ENCODE peak calls at places on chromosome 17, in eight cellular contexts. H is stimulated activated CD8-positive, alpha-beta memory T cell treated with anti-CD3 and anti-CD28 coated beads, Interleukin-15, amount 100 ng/mL, for 4 hours; Y is caudate nucleus; M is GOT3; T is mesenteric fat pad; L is stimulated activated naive CD8-positive, alpha-beta T cell treated with anti-CD3 and anti-CD28 coated beads, Interleukin-15, Interleukin-2, amounts not matched to agents 100 U/mL and 50 U/mL, for 24 hours; F is cardiac fibroblast; Z is mesothelial cell of epicardium. J is an unnamed sample.

GRCh38 chr17:61323696-61324539 is 75.7 kb upstream of the TBX2 start:
- DNase-seq in H (no peak), Y (no peak), M (no peak), T (no peak), L (no peak), F (no peak), Z (no peak), J (no peak)

GRCh38 chr17:14307560-14308024 is 6.7 kb downstream of the HS3ST3B1 start:
- DNase-seq in H (no peak), Y (no peak), M (no peak), T (no peak), L (no peak), F (no peak), Z (no peak), J (no peak)

GRCh38 chr17:49862781-49863331 is 15.0 kb upstream of the TAC4 start:
- DNase-seq in H (no peak), Y (no peak), M (no peak), T (no peak), L (no peak), F (peak), Z (no peak), J (no peak)

GRCh38 chr17:8237175-8237574 is 10.7 kb downstream of the CTC1 start:
- DNase-seq in H (no peak), Y (no peak), M (no peak), T (no peak), L (no peak), F (no peak), Z (no peak), J (no peak)

GRCh38 chr17:40648326-40648968 is 829 bp upstream of the SMARCE1 start:
- DNase-seq in H (no peak), Y (no peak), M (no peak), T (no peak), L (no peak), F (peak), Z (no peak), J (no peak)

GRCh38 chr17:44128383-44128782 is 4.9 kb upstream of the HDAC5 start:
- DNase-seq in H (no peak), Y (no peak), M (no peak), T (no peak), L (no peak), F (no peak), Z (no peak), J (no peak)

GRCh38 chr17:80924807-80925610 is 66.6 kb upstream of the CHMP6 start:
- DNase-seq in H (no peak), Y (no peak), M (no peak), T (no peak), L (no peak), F (no peak), Z (no peak), J (no peak)

GRCh38 chr17:6215071-6216035 is 145.2 kb downstream of the WSCD1 start:
- DNase-seq in H (no peak), Y (no peak), M (no peak), T (no peak), L (no peak), F (no peak), Z (no peak), J (no peak)

GRCh38 chr17:37510056-37510455 is 20.4 kb downstream of the DUSP14 start:
- DNase-seq in H (no peak), Y (no peak), M (no peak), T (no peak), L (no peak), F (no peak), Z (no peak), J (no peak)

GRCh38 chr17:56112086-56112485 is 41.2 kb upstream of the ANKFN1 start:
- DNase-seq in H (no peak), Y (no peak), M (no peak), T (no peak), L (no peak), F (no peak), Z (no peak), J (no peak)

GRCh38 chr17:5837055-5837491 is 233.1 kb upstream of the WSCD1 start:
- DNase-seq in H (no peak), Y (no peak), M (no peak), T (no peak), L (no peak), F (no peak), Z (no peak), J (no peak)

GRCh38 chr17:37301288-37301687 is 74.5 kb upstream of the C17orf78 start:
- DNase-seq in H (no peak), Y (no peak), M (no peak), T (no peak), L (no peak), F (peak), Z (no peak), J (no peak)

GRCh38 chr17:81712468-81713003 is 452 bp downstream of the SLC25A10 start:
- DNase-seq in H (no peak), Y (no peak), M (no peak), T (no peak), L (no peak), F (no peak), Z (no peak), J (no peak)

GRCh38 chr17:57518587-57519118 is 226.4 kb downstream of the CCDC182 start:
- DNase-seq in H (no peak), Y (no peak), M (no peak), T (peak), L (no peak), F (no peak), Z (no peak), J (no peak)

GRCh38 chr17:61647044-61647443 is 56.0 kb upstream of the NACA2 start:
- DNase-seq in H (no peak), Y (no peak), M (no peak), T (no peak), L (no peak), F (peak), Z (no peak), J (no peak)

GRCh38 chr17:6927290-6927844 is 68.5 kb upstream of the ALOX12 start:
- DNase-seq in H (no peak), Y (no peak), M (no peak), T (no peak), L (no peak), F (peak), Z (no peak), J (no peak)

GRCh38 chr17:65564793-65565192 is 3.3 kb upstream of the AXIN2 start:
- DNase-seq in H (no peak), Y (no peak), M (no peak), T (no peak), L (no peak), F (peak), Z (peak), J (no peak)

GRCh38 chr17:67366193-67367157 is at the start of gene PSMD12:
- DNase-seq in H (peak), Y (peak), M (peak), T (peak), L (peak), F (peak), Z (peak), J (peak)

GRCh38 chr17:12592941-12593340 is 72.7 kb upstream of the MYOCD start:
- DNase-seq in H (no peak), Y (no peak), M (no peak), T (no peak), L (no peak), F (no peak), Z (no peak), J (no peak)

GRCh38 chr17:15290605-15291004 is 25.5 kb upstream of the PMP22 start:
- DNase-seq in H (no peak), Y (no peak), M (no peak), T (no peak), L (no peak), F (no peak), Z (no peak), J (no peak)

GRCh38 chr17:75684249-75684648 is 17.1 kb downstream of the SAP30BP start:
- DNase-seq in H (no peak), Y (no peak), M (no peak), T (no peak), L (no peak), F (no peak), Z (no peak), J (no peak)

GRCh38 chr17:79335456-79335855 is 260.8 kb downstream of the ENGASE start:
- DNase-seq in H (no peak), Y (no peak), M (no peak), T (no peak), L (no peak), F (no peak), Z (no peak), J (no peak)

GRCh38 chr17:7294614-7295153 is at the start of gene YBX2:
- DNase-seq in H (peak), Y (no peak), M (no peak), T (no peak), L (peak), F (no peak), Z (peak), J (peak)

GRCh38 chr17:48997103-48997826 is at the start of gene IGF2BP1:
- DNase-seq in H (no peak), Y (no peak), M (no peak), T (no peak), L (peak), F (peak), Z (peak), J (no peak)

GRCh38 chr17:29574732-29575510 is 6.4 kb downstream of the TP53I13 start:
- DNase-seq in H (no peak), Y (no peak), M (no peak), T (no peak), L (no peak), F (no peak), Z (no peak), J (no peak)